ENCODE peak calls at places on chromosomes 5 and 9, in six cellular contexts. S, E, W, R, X and K are unnamed samples.

GRCh38 chr9:31541626-31542025 is 842.8 kb upstream of the ACO1 start:
- DNase-seq in S (no peak), E (no peak), W (no peak), R (no peak), X (no peak), K (no peak)

GRCh38 chr5:133783481-133783880 is 171.1 kb upstream of the FSTL4 start:
- DNase-seq in S (no peak), E (no peak), W (no peak), R (no peak), X (no peak), K (no peak)

GRCh38 chr9:28073278-28073677 is 500.0 kb upstream of the C9orf72 start:
- DNase-seq in S (no peak), E (peak; percentile 36), W (no peak), R (no peak), X (no peak), K (no peak)

GRCh38 chr5:122942164-122942914 is 94.2 kb downstream of the PPIC start:
- DNase-seq in S (no peak), E (peak; percentile 4), W (no peak), R (no peak), X (no peak), K (no peak)

GRCh38 chr9:137724114-137724445 is 105.3 kb downstream of the EHMT1 start:
- DNase-seq in S (no peak), E (peak; percentile 18), W (no peak), R (no peak), X (no peak), K (no peak)

GRCh38 chr5:65721050-65721774 is 697 bp downstream of the SGTB start:
- DNase-seq in S (peak; percentile 40), E (peak; percentile 83), W (peak; percentile 58), R (peak; percentile 69), X (no peak), K (peak; percentile 85)

GRCh38 chr9:15286288-15286834 is 20.7 kb downstream of the TTC39B start:
- DNase-seq in S (no peak), E (no peak), W (no peak), R (no peak), X (no peak), K (no peak)

GRCh38 chr9:71681708-71682268 is 86.5 kb downstream of the CEMIP2 start:
- DNase-seq in S (no peak), E (peak; percentile 76), W (no peak), R (no peak), X (no peak), K (no peak)

GRCh38 chr9:86794356-86795046 is 152.8 kb downstream of the GAS1 start:
- DNase-seq in S (no peak), E (peak; percentile 79), W (no peak), R (peak; percentile 54), X (no peak), K (no peak)

GRCh38 chr9:134832471-134832870 is 48.1 kb upstream of the FCN2 start:
- DNase-seq in S (no peak), E (no peak), W (no peak), R (no peak), X (no peak), K (no peak)

GRCh38 chr5:72288923-72289322 is 31.1 kb downstream of the MRPS27 start:
- DNase-seq in S (no peak), E (no peak), W (no peak), R (no peak), X (no peak), K (no peak)

GRCh38 chr9:34592895-34593601 is 3.5 kb upstream of the CNTFR start:
- DNase-seq in S (no peak), E (no peak), W (peak; percentile 85), R (peak; percentile 88), X (no peak), K (peak; percentile 93)

GRCh38 chr9:715743-716400 is 125.6 kb upstream of the DMRT1 start:
- DNase-seq in S (no peak), E (peak; percentile 68), W (no peak), R (no peak), X (no peak), K (no peak)

GRCh38 chr9:98793031-98793430 is 3.3 kb downstream of the ANKS6 start:
- DNase-seq in S (no peak), E (no peak), W (no peak), R (no peak), X (no peak), K (no peak)

GRCh38 chr9:20623021-20623747 is 885 bp upstream of the MLLT3 start:
- DNase-seq in S (peak; percentile 76), E (peak; percentile 0), W (peak; percentile 44), R (peak; percentile 39), X (peak; percentile 49), K (no peak)

GRCh38 chr5:59485629-59486439 is 407.7 kb downstream of the PDE4D start:
- DNase-seq in S (no peak), E (no peak), W (no peak), R (no peak), X (no peak), K (no peak)

GRCh38 chr9:93143830-93144530 is 9.9 kb upstream of the NINJ1 start:
- DNase-seq in S (peak; percentile 81), E (no peak), W (no peak), R (no peak), X (peak; percentile 52), K (peak; percentile 81)

GRCh38 chr5:171907731-171908343 is 98.6 kb downstream of the FBXW11 start:
- DNase-seq in S (peak; percentile 55), E (peak; percentile 72), W (peak; percentile 32), R (peak; percentile 40), X (no peak), K (no peak)

GRCh38 chr5:73291873-73292272 is 118.9 kb downstream of the TMEM174 start:
- DNase-seq in S (no peak), E (no peak), W (no peak), R (no peak), X (no peak), K (no peak)
- H3K36me3 ChIP-seq in S (no peaks in the 10 kb centered on the region), E (no peaks in the 10 kb centered on the region), W (no peaks in the 10 kb centered on the region), R (no peaks in the 10 kb centered on the region), X (no peaks in the 10 kb centered on the region), K (no peaks in the 10 kb centered on the region)

DNA sequence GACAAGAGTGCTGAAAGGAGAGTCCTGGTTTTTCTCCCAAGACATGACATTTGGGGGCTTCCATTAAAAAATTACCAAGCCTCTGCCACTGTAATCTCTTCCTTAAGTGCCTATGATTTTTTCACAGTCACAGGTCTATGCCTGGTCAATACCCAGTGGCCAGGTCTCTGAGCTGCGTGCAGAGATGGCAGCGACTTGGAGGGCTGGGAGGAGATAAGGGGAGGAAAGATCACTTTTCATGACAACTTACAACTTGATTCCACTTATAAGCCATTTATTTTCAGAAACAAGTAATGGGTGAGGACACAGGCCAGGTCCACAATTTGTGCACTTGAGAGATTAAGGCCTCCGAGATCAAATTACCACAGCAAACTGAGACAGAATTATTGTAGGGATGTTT is 1.9 kb upstream of the PCDHAC2 start:
- DNase-seq in S (no peak), E (no peak), W (no peak), R (no peak), X (no peak), K (no peak)
- H3K27me3 ChIP-seq in S (no peaks in the 10 kb centered on the region), E (no peaks in the 10 kb centered on the region), W (peaks cover 25% of the 10 kb centered on the region), R (no peaks in the 10 kb centered on the region), X (peaks cover 5% of the 10 kb centered on the region), K (no peaks in the 10 kb centered on the region)

GRCh38 chr9:116002624-116003023 is 151.0 kb upstream of the PAPPA start:
- DNase-seq in S (no peak), E (no peak), W (no peak), R (no peak), X (no peak), K (no peak)

GRCh38 chr9:116005267-116005666 is 148.3 kb upstream of the PAPPA start:
- DNase-seq in S (no peak), E (no peak), W (no peak), R (no peak), X (no peak), K (no peak)

GRCh38 chr9:116007824-116008223 is 145.8 kb upstream of the PAPPA start:
- DNase-seq in S (no peak), E (no peak), W (no peak), R (no peak), X (no peak), K (no peak)

DNA sequence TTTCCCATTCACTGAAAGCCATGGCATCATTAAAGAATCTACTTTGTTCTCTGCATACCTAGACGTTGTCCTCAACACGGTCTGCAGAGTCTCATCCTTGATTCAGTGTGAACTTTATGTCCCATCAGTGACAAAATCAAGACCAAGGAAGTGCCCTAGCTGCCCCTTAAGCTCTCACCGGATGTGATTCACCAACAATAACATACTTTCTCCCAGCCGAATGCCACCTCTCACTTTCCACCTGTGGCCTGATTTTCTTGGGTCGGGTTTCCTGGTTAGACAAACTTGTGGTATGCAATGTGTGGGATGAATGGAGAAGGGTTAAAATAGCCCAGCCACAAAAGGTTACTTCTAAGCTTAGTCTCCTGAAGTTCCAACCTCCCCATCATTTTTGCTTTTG is 145.3 kb upstream of the PAPPA start:
- DNase-seq in S (no peak), E (peak; percentile 52), W (no peak), R (no peak), X (no peak), K (no peak)
- H3K36me3 ChIP-seq in S (no peaks in the 10 kb centered on the region), E (no peaks in the 10 kb centered on the region), W (no peaks in the 10 kb centered on the region), R (no peaks in the 10 kb centered on the region), X (no peaks in the 10 kb centered on the region), K (no peaks in the 10 kb centered on the region)

GRCh38 chr9:3879315-3879714 is 353.5 kb upstream of the RFX3 start:
- DNase-seq in S (no peak), E (no peak), W (no peak), R (no peak), X (no peak), K (no peak)
- H3K27me3 ChIP-seq in S (no peaks in the 10 kb centered on the region), E (no peaks in the 10 kb centered on the region), W (no peaks in the 10 kb centered on the region), R (no peaks in the 10 kb centered on the region), X (no peaks in the 10 kb centered on the region), K (no peaks in the 10 kb centered on the region)

GRCh38 chr9:121331992-121332685 is 37.9 kb downstream of the STOM start:
- DNase-seq in S (no peak), E (peak; percentile 63), W (no peak), R (no peak), X (no peak), K (peak; percentile 54)
- H3K36me3 ChIP-seq in S (no peaks in the 10 kb centered on the region), E (peaks cover 71% of the 10 kb centered on the region), W (peaks cover 59% of the 10 kb centered on the region), R (no peaks in the 10 kb centered on the region), X (no peaks in the 10 kb centered on the region), K (peaks cover 23% of the 10 kb centered on the region)

DNA sequence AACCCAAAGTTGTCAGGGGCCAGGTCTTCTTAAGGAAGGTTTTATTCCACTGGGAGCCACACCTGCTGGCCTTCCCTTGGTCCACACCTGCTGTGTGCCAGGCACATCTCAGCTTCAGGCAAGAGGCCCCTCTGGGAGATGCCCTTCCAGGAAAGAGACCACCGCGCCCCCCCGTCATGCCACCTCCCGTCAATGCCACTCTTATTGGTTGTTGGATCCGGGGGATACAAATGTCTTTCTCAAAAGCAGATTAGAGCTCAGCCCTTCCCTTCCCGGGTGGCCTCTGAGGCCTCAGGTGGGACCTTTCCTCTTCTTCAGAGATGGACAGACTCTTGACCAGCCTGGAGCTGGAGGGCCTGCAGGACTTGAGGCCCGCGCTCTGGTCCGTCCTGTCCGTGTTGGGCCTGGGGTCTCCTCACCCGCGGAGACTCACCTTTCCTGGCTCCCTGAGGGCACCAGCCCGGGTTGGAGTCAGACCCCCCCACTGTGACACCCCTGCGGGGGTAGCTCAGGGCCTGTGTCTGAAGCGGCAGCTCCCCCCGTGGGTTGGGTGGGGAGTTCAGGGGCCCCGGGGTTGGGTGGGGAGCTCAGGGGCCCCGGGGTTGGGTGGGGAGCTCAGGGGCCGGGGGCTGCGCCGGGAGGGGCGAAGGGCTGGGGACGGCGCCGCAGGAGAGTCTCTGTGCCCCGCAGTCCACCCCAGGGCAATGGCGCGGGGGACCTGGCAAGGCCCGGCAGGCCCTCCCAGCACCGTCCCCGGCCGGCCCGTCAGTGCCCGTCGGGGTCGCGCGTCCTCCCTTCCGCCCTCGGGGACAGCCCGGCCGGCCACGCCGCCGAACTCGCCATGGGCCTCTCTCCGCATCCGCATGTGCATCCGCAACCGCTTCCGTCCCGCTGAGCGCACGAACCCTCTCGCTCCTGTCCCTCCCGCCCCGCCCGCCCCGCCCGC is 3.7 kb upstream of the SLC9A3 start:
- DNase-seq in S (no peak), E (no peak), W (no peak), R (no peak), X (no peak), K (peak; percentile 70)
- H3K27me3 ChIP-seq in S (no peaks in the 10 kb centered on the region), E (peaks cover 84% of the 10 kb centered on the region), W (peaks cover 97% of the 10 kb centered on the region), R (no peaks in the 10 kb centered on the region), X (peaks cover 30% of the 10 kb centered on the region), K (no peaks in the 10 kb centered on the region)